ENCODE peak calls at places on chromosome 17, in four cellular contexts. Y is T47D; U is HEK293T; S is activated CD4-positive, CD25-positive, alpha-beta regulatory T cell. Q is an unnamed sample.

GRCh38 chr17:27109346-27109745 is 184.6 kb upstream of the WSB1 start:
- DNase-seq in Y (no peak), U (no peak), S (no peak), Q (no peak)

GRCh38 chr17:76578376-76578775 is 7.3 kb downstream of the ST6GALNAC2 start:
- DNase-seq in Y (peak), U (no peak), S (no peak), Q (no peak)

GRCh38 chr17:76735586-76736348 is 1.4 kb downstream of the SRSF2 start:
- DNase-seq in Y (no peak), U (no peak), S (no peak), Q (no peak)

GRCh38 chr17:8133398-8133797 is 9.5 kb upstream of the HES7 start:
- DNase-seq in Y (no peak), U (no peak), S (no peak), Q (no peak)

GRCh38 chr17:82200135-82200534 is 12.5 kb downstream of the CCDC57 start:
- DNase-seq in Y (no peak), U (no peak), S (no peak), Q (no peak)

GRCh38 chr17:63041722-63042121 is 75.7 kb downstream of the TANC2 start:
- DNase-seq in Y (no peak), U (no peak), S (no peak), Q (no peak)

GRCh38 chr17:39627170-39627716 is 491 bp downstream of the PPP1R1B start:
- DNase-seq in Y (no peak), U (no peak), S (no peak), Q (no peak)

GRCh38 chr17:48409607-48410006 is 20.4 kb downstream of the SKAP1 start:
- DNase-seq in Y (no peak), U (no peak), S (no peak), Q (no peak)

GRCh38 chr17:5508855-5509254 is 22.5 kb downstream of the MIS12 start:
- DNase-seq in Y (peak), U (no peak), S (no peak), Q (no peak)

GRCh38 chr17:8753136-8753975 is 5.0 kb downstream of the SPDYE4 start:
- DNase-seq in Y (no peak), U (no peak), S (no peak), Q (no peak)

GRCh38 chr17:2853111-2853721 is 57.0 kb downstream of the RAP1GAP2 start:
- DNase-seq in Y (peak), U (no peak), S (no peak), Q (no peak)

GRCh38 chr17:42521666-42522262 is 14.3 kb upstream of the NAGLU start:
- DNase-seq in Y (no peak), U (no peak), S (no peak), Q (no peak)

GRCh38 chr17:6574689-6575595 is 18.6 kb upstream of the PITPNM3 start:
- DNase-seq in Y (no peak), U (no peak), S (no peak), Q (no peak)

GRCh38 chr17:63279498-63280230 is 166.4 kb downstream of the CYB561 start:
- DNase-seq in Y (no peak), U (no peak), S (no peak), Q (no peak)

GRCh38 chr17:61413654-61414133 is 14.1 kb downstream of the TBX2 start:
- DNase-seq in Y (no peak), U (no peak), S (no peak), Q (no peak)

GRCh38 chr17:82632461-82632860 is 15.8 kb downstream of the WDR45B start:
- DNase-seq in Y (no peak), U (no peak), S (no peak), Q (no peak)

GRCh38 chr17:55175788-55176425 is 88.9 kb upstream of the HLF start:
- DNase-seq in Y (no peak), U (no peak), S (no peak), Q (no peak)

GRCh38 chr17:59462385-59462784 is 103.0 kb upstream of the DHX40 start:
- DNase-seq in Y (no peak), U (no peak), S (no peak), Q (no peak)

GRCh38 chr17:42017866-42018200 is 594 bp upstream of the DNAJC7 start:
- DNase-seq in Y (no peak), U (no peak), S (no peak), Q (no peak)

GRCh38 chr17:64969046-64969501 is 49.8 kb upstream of the LRRC37A3 start:
- DNase-seq in Y (no peak), U (no peak), S (no peak), Q (no peak)

GRCh38 chr17:19271751-19272357 is 34.7 kb downstream of the EPN2 start:
- DNase-seq in Y (no peak), U (no peak), S (no peak), Q (no peak)

GRCh38 chr17:64992325-64992802 is 64.2 kb downstream of the GNA13 start:
- DNase-seq in Y (peak), U (no peak), S (no peak), Q (no peak)

GRCh38 chr17:45172541-45173286 is 11.0 kb downstream of the HEXIM2 start:
- DNase-seq in Y (peak), U (no peak), S (peak), Q (peak)

GRCh38 chr17:74949455-74950115 is 13.9 kb downstream of the OTOP3 start:
- DNase-seq in Y (peak), U (no peak), S (no peak), Q (no peak)

GRCh38 chr17:57903961-57904360 is 51.3 kb downstream of the CUEDC1 start:
- DNase-seq in Y (no peak), U (no peak), S (no peak), Q (no peak)

GRCh38 chr17:49334744-49335512 is 27.1 kb downstream of the ZNF652 start:
- DNase-seq in Y (no peak), U (no peak), S (no peak), Q (no peak)

GRCh38 chr17:29243792-29244191 is 2.9 kb upstream of the CRYBA1 start:
- DNase-seq in Y (peak), U (peak), S (no peak), Q (no peak)

GRCh38 chr17:41962111-41962510 is 4.5 kb upstream of the CNP start:
- DNase-seq in Y (no peak), U (no peak), S (no peak), Q (no peak)

GRCh38 chr17:6388416-6388815 is 46.5 kb downstream of the AIPL1 start:
- DNase-seq in Y (no peak), U (no peak), S (no peak), Q (no peak)

GRCh38 chr17:1730345-1731193 is 6.1 kb downstream of the WDR81 start:
- DNase-seq in Y (no peak), U (no peak), S (no peak), Q (no peak)

GRCh38 chr17:82684207-82684903 is 14.1 kb downstream of the RAB40B start:
- DNase-seq in Y (no peak), U (no peak), S (no peak), Q (no peak)

GRCh38 chr17:1711804-1712203 is 1.6 kb upstream of the TLCD2 start:
- DNase-seq in Y (no peak), U (no peak), S (no peak), Q (no peak)